ENCODE peak calls at places on chromosomes 16 and 17, in seven cellular contexts. V is GM12878, Z is H1, J is SK-N-SH, U is K562, Y is HCT116, B is HepG2. O is an unnamed sample.

GRCh38 chr17:18974407-18975149 is 22.6 kb downstream of the SLC5A10 start:
- DNase-seq in V (no peak), Z (no peak), J (no peak), U (no peak), Y (no peak), B (no peak), O (no peak)

GRCh38 chr17:51064061-51064735 is 56.5 kb downstream of the SPAG9 start:
- DNase-seq in V (no peak), Z (no peak), J (no peak), U (no peak), Y (no peak), B (no peak), O (no peak)

GRCh38 chr16:56643080-56643778 is 4.8 kb downstream of the MT1A start:
- DNase-seq in V (no peak), Z (no peak), J (no peak), U (peak; percentile 82), Y (peak; percentile 78), B (peak; percentile 39), O (peak; percentile 57)

GRCh38 chr17:19382581-19383444 is 4.2 kb downstream of the MFAP4 start:
- DNase-seq in V (no peak), Z (no peak), J (no peak), U (no peak), Y (no peak), B (no peak), O (no peak)

GRCh38 chr17:63697341-63698286 is 2.3 kb downstream of the LIMD2 start:
- DNase-seq in V (peak; percentile 82), Z (no peak), J (peak; percentile 71), U (peak; percentile 40), Y (peak; percentile 27), B (peak; percentile 45), O (peak; percentile 76)

GRCh38 chr16:3131755-3132377 is 3.0 kb upstream of the ZNF213 start:
- DNase-seq in V (no peak), Z (no peak), J (peak; percentile 68), U (peak; percentile 54), Y (no peak), B (peak; percentile 48), O (peak; percentile 70)

GRCh38 chr17:29115906-29116651 is 64.1 kb downstream of the MYO18A start:
- DNase-seq in V (no peak), Z (peak; percentile 70), J (peak; percentile 85), U (peak; percentile 76), Y (peak; percentile 35), B (peak; percentile 36), O (peak; percentile 68)

GRCh38 chr16:71645450-71645849 is 19.5 kb downstream of the MARVELD3 start:
- DNase-seq in V (no peak), Z (no peak), J (peak; percentile 44), U (peak; percentile 19), Y (no peak), B (peak; percentile 67), O (peak; percentile 54)

GRCh38 chr16:88455610-88456355 is 2.7 kb downstream of the ZFPM1 start:
- DNase-seq in V (peak; percentile 81), Z (no peak), J (peak; percentile 63), U (peak; percentile 64), Y (peak; percentile 56), B (peak; percentile 57), O (no peak)

DNA sequence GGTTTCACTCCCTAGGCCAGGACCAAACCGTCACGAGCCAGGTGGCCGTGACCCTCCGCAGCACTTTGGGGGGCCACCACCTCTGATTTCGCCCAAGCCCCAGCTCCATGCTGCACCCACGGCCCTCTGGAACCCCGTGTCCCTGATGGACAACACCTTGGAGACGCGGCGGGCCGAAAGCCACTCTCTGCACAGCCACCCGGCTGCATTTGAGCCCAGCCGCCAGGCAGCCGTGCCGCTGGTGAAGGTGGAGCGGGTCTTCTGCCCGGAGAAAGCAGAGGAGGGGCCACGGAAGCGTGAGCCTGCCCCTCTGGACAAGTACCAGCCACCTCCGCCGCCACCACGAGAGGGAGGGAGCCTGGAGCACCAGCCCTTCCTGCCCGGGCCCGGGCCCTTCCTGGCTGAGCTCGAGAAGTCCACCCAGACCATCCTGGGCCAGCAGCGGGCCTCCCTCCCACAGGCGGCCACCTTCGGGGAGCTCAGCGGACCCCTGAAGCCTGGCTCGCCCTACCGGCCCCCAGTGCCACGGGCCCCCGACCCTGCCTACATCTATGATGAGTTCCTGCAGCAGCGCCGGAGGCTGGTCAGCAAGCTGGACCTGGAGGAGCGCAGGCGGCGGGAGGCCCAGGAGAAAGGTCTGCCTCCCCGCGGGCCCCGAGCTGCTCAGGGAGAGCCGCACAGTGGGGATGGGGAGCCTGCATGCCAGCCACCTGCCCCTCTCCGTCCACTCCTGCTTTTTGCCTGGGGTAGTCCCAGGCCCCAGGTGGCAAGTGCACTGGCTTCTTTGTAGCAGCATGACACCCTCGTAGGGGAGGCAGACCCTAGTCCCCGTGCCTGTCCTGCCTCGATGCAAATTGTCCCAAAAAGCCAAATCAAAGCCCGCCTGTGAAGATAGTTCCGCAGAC is 27.4 kb downstream of the GINS2 start:
- DNase-seq in V (no peak), Z (no peak), J (no peak), U (no peak), Y (no peak), B (no peak), O (no peak)
- TF ChIP-seq JUND in V (no peak), Z (no peak), J (no peak), U (no peak), Y (no peak), B (no peak), O (no peak)

GRCh38 chr16:80573700-80574120 is 32.9 kb downstream of the DYNLRB2 start:
- DNase-seq in V (no peak), Z (no peak), J (no peak), U (no peak), Y (no peak), B (no peak), O (no peak)

GRCh38 chr16:80580109-80580832 is 39.5 kb downstream of the DYNLRB2 start:
- DNase-seq in V (peak; percentile 89), Z (no peak), J (no peak), U (no peak), Y (no peak), B (no peak), O (no peak)

GRCh38 chr16:80577485-80578280 is 36.9 kb downstream of the DYNLRB2 start:
- DNase-seq in V (no peak), Z (no peak), J (no peak), U (no peak), Y (no peak), B (peak; percentile 17), O (no peak)

GRCh38 chr16:80576343-80576912 is 35.6 kb downstream of the DYNLRB2 start:
- DNase-seq in V (no peak), Z (no peak), J (no peak), U (no peak), Y (no peak), B (no peak), O (no peak)
- TF ChIP-seq JUND in V (no peak), Z (no peak), J (no peak), U (no peak), Y (no peak), B (no peak), O (no peak)

GRCh38 chr17:10295728-10296343 is 77.0 kb downstream of the MYH13 start:
- DNase-seq in V (peak; percentile 21), Z (peak; percentile 44), J (peak; percentile 49), U (peak; percentile 51), Y (peak; percentile 65), B (peak; percentile 52), O (peak; percentile 27)
- TF ChIP-seq JUND in V (no peak), Z (no peak), J (no peak), U (no peak), Y (no peak), B (no peak), O (no peak)

DNA sequence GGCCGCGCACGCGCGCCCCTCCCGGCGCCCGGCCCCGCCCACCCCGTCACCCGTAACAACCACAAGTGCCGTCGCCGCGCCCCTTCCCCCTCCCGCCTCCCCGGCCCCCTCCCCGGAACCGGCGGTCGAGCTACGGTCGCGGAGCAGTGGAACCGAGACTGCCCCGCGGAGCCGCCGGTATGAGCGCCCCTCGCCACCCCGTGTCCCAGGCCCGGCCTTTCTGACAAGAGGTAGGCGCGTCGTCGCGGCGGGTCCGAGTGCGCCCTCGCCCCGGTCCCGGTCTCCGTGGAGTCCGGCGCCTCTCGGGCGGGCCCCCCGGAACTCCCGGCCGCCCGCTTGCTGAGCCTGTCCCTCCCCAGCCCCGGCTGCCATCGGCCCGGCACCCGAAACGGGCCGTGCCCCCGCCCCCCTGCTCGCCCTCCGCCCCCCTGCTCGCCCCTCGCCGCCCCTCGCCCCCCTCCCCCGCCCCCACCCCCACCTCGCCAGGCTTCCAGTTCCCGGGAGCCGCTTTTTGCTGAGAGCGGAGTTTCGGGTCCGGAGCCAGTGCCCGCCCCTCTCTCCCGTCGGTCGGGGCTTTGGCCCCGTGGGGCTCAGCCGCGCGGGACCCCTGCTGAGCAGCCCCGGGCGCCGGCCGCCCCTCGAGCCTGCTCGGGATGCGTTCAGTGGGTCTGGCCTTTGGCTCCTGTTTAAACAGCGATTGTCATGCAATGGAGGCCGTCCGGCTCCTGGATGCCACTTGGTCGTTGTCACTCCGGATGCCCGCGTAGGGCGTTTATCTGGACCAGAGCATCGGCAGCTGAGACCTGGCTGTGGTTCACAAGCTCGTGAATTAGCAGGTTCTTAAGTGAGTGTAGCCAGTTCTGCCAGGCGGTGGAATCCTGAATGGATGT is at the start of gene SEC14L1:
- DNase-seq in V (no peak), Z (peak; percentile 29), J (peak; percentile 89), U (peak; percentile 77), Y (no peak), B (peak; percentile 68), O (no peak)
- TF ChIP-seq JUND in V (no peak), Z (no peak), J (no peak), U (no peak), Y (no peak), B (no peak), O (no peak)

GRCh38 chr17:44608732-44609435 is 47.4 kb upstream of the MEIOC start:
- DNase-seq in V (no peak), Z (no peak), J (peak; percentile 69), U (no peak), Y (no peak), B (peak; percentile 68), O (peak; percentile 30)

GRCh38 chr17:44607836-44608690 is 48.2 kb upstream of the MEIOC start:
- DNase-seq in V (no peak), Z (peak; percentile 31), J (peak; percentile 89), U (no peak), Y (no peak), B (peak; percentile 20), O (no peak)

GRCh38 chr17:44614862-44615261 is 41.4 kb upstream of the MEIOC start:
- DNase-seq in V (no peak), Z (no peak), J (no peak), U (no peak), Y (no peak), B (no peak), O (no peak)

GRCh38 chr17:44610331-44610730 is 45.9 kb upstream of the MEIOC start:
- DNase-seq in V (no peak), Z (no peak), J (no peak), U (no peak), Y (no peak), B (no peak), O (no peak)

GRCh38 chr17:44610871-44611270 is 45.4 kb upstream of the MEIOC start:
- DNase-seq in V (no peak), Z (no peak), J (no peak), U (no peak), Y (no peak), B (no peak), O (no peak)
- TF ChIP-seq JUND in V (no peak), Z (no peak), J (no peak), U (no peak), Y (no peak), B (no peak), O (no peak)

GRCh38 chr16:8505327-8505991 is 84.9 kb downstream of the TMEM114 start:
- DNase-seq in V (no peak), Z (no peak), J (no peak), U (no peak), Y (no peak), B (no peak), O (no peak)
- TF ChIP-seq JUND in V (no peak), Z (no peak), J (no peak), U (no peak), Y (no peak), B (no peak), O (no peak)

O was measured in T47D.